ENCODE peak calls at places on chromosomes 6 and 20, in four cellular contexts. F is IMR-90, P is K562, I is GM12878. A is an unnamed sample.

GRCh38 chr6:157177731-157178336 is 145.5 kb downstream of the TMEM242 start:
- DNase-seq in P (no peak), F (no peak), I (no peak), A (no peak)

GRCh38 chr20:60143450-60143849 is 185.2 kb downstream of the CDH26 start:
- DNase-seq in I (no peak), F (no peak), P (no peak), A (no peak)

GRCh38 chr6:1911476-1911875 is 301.8 kb downstream of the FOXC1 start:
- DNase-seq in F (no peak), P (no peak), I (no peak), A (no peak)

GRCh38 chr20:35319206-35320197 is 27.3 kb upstream of the FAM83C start:
- DNase-seq in P (no peak), I (no peak), F (peak; percentile 89), A (peak; percentile 48)

GRCh38 chr20:52008874-52009273 is 182.7 kb downstream of the ZFP64 start:
- DNase-seq in I (no peak), P (no peak), F (no peak), A (no peak)

GRCh38 chr6:122484760-122485159 is 13.2 kb upstream of the SERINC1 start:
- DNase-seq in P (peak; percentile 51), I (no peak), F (no peak), A (no peak)

GRCh38 chr6:151847064-151847463 is 39.6 kb downstream of the ESR1 start:
- DNase-seq in P (peak; percentile 27), F (peak; percentile 4), I (no peak), A (peak; percentile 55)

GRCh38 chr20:6599876-6600275 is 167.6 kb upstream of the BMP2 start:
- DNase-seq in I (no peak), F (peak; percentile 5), P (no peak), A (no peak)

GRCh38 chr6:19535351-19535750 is 301.8 kb upstream of the ID4 start:
- DNase-seq in P (no peak), F (no peak), I (no peak), A (no peak)

GRCh38 chr20:61886721-61887658 is 178.7 kb downstream of the TAF4 start:
- DNase-seq in F (peak; percentile 35), I (no peak), P (peak; percentile 56), A (peak; percentile 1)

GRCh38 chr20:12847862-12848261 is 160.9 kb upstream of the SPTLC3 start:
- DNase-seq in P (no peak), F (no peak), I (no peak), A (no peak)

GRCh38 chr20:61429458-61430227 is 177.6 kb downstream of the CDH4 start:
- DNase-seq in F (no peak), I (no peak), P (no peak), A (no peak)

GRCh38 chr20:32479012-32479411 is 106.1 kb downstream of the NOL4L start:
- DNase-seq in I (no peak), P (no peak), F (no peak), A (no peak)

GRCh38 chr6:27889628-27890315 is 22.4 kb downstream of the OR2B2 start:
- DNase-seq in I (no peak), P (peak; percentile 58), F (no peak), A (no peak)

GRCh38 chr6:125094563-125094962 is 59.0 kb upstream of the TPD52L1 start:
- DNase-seq in I (no peak), P (no peak), F (peak; percentile 82), A (no peak)

GRCh38 chr6:1387632-1388031 is 1.7 kb upstream of the FOXF2 start:
- DNase-seq in I (no peak), F (no peak), P (no peak), A (no peak)

GRCh38 chr20:17281478-17281877 is 54.6 kb downstream of the PCSK2 start:
- DNase-seq in P (peak; percentile 38), I (no peak), F (peak; percentile 19), A (no peak)

GRCh38 chr6:44161997-44162338 is 3.3 kb downstream of the CAPN11 start:
- DNase-seq in I (no peak), F (peak; percentile 67), P (no peak), A (no peak)

GRCh38 chr6:10838794-10839333 is 525 bp upstream of the MAK start:
- DNase-seq in I (peak; percentile 85), P (no peak), F (no peak), A (no peak)

GRCh38 chr6:72348926-72349325 is 272.9 kb upstream of the KCNQ5 start:
- DNase-seq in P (no peak), F (peak; percentile 86), I (no peak), A (no peak)

GRCh38 chr6:114564302-114564933 is 221.6 kb upstream of the HS3ST5 start:
- DNase-seq in I (no peak), P (no peak), F (no peak), A (no peak)

GRCh38 chr6:11315743-11316437 is 83.4 kb upstream of the NEDD9 start:
- DNase-seq in F (peak; percentile 93), P (no peak), I (no peak), A (peak; percentile 95)

GRCh38 chr6:132357120-132357519 is 44.2 kb downstream of the MOXD1 start:
- DNase-seq in I (no peak), F (peak; percentile 66), P (no peak), A (peak; percentile 73)

GRCh38 chr6:31246051-31246495 is 25.8 kb downstream of the HLA-C start:
- DNase-seq in I (no peak), P (no peak), F (peak; percentile 84), A (peak; percentile 66)

GRCh38 chr6:15588966-15589634 is 73.7 kb downstream of the DTNBP1 start:
- DNase-seq in P (no peak), F (peak; percentile 92), I (no peak), A (no peak)

GRCh38 chr6:82569022-82569421 is 205.4 kb downstream of the TPBG start:
- DNase-seq in F (no peak), I (no peak), P (no peak), A (no peak)

GRCh38 chr6:101830501-101831031 is 437.1 kb downstream of the GRIK2 start:
- DNase-seq in F (peak; percentile 24), I (no peak), P (no peak), A (no peak)

GRCh38 chr6:98333273-98333672 is 501.1 kb upstream of the POU3F2 start:
- DNase-seq in P (no peak), I (no peak), F (no peak), A (no peak)

GRCh38 chr6:164185342-164185920 is 770.9 kb downstream of the QKI start:
- DNase-seq in I (no peak), P (no peak), F (no peak), A (no peak)

GRCh38 chr6:109002100-109002697 is 92.4 kb downstream of the SESN1 start:
- DNase-seq in I (no peak), F (peak; percentile 8), P (no peak), A (no peak)
- TF ChIP-seq FOS in I (no peak), F (no peak), P (no peak), A (no peak)

DNA sequence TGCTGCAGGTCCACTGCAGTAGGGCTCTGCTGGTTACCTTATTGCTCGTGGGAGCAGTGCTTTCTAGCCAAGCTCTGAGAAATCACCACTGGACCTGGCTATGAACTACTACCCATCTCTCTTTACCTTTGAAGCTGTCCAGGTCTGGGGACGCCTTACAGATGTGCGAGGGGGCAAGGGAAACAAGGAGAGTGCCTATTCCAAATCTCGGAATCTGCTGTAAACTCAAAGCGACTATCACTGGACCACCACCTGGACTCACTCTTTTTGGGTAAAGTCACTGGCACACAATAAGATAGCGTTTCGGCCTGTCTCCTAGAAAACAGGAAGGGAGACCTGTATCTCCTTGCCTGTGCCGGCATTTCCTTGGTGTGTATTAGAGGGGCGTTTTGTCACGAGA is 5.3 kb downstream of the NRN1 start:
- DNase-seq in F (no peak), P (no peak), I (no peak), A (no peak)
- H4K20me1 ChIP-seq in F (no peaks in the 10 kb centered on the region), P (peaks cover 4% of the 10 kb centered on the region), I (no peaks in the 10 kb centered on the region), A (no peaks in the 10 kb centered on the region)

DNA sequence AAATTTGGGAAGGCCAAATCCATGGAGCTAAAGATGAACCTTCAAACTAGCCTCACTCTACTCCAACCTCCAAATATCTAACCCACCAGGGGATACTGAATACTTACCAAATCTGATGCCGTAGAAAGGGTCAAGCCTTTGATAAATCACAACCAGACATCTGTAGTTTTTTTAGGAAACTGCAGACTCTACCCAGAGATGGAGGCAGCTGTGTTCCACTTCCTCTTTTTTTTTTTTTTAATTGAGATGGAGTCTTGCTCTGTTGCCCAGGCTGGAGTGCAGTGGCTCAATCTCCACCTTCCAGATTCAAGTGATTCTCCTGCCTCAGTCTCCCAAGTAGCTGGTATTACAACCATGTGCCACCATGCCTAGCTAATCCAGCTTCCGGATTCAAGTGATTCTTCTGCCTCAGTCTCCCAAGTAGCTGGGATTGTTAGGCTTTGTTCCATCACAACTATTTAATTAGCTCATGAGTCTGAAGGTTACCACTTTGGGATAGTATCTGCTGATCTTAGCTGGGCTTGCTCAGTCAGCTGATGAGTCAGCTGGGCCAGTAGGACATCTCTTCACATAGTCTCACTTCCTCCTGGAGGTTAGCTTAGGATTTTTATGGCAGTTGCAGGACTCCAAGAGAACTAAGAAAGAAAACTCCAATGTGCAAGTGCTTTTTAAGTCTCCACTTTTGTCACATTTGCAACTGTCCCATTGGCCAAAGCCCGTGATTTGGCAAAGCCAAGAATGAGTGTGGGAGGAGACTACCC is 13.3 kb downstream of the FRK start:
- DNase-seq in P (no peak), F (peak; percentile 50), I (no peak), A (no peak)
- H3K4me2 ChIP-seq in P (no peak overlapping the region), F (no peak overlapping the region), I (no peak overlapping the region), A (no peak overlapping the region)

GRCh38 chr6:39841923-39842322 is 49.7 kb downstream of the DAAM2 start:
- DNase-seq in P (no peak), I (no peak), F (no peak), A (no peak)
- TF ChIP-seq FOS in P (no peak), I (no peak), F (no peak), A (no peak)